ENCODE peak calls at places on chromosome 4, in five cellular contexts. W is SJCRH30, P is pancreas, T is endodermal cell, E is thyroid gland. S is an unnamed sample.

GRCh38 chr4:89753601-89754066 is 83.3 kb downstream of the SNCA start:
- DNase-seq in W (peak; percentile 35), P (no peak), T (no peak), E (no peak), S (no peak)

GRCh38 chr4:101066586-101066985 is 280.7 kb downstream of the PPP3CA start:
- DNase-seq in W (peak; percentile 72), P (no peak), T (no peak), E (no peak), S (no peak)

GRCh38 chr4:1736820-1737219 is 15.5 kb downstream of the TACC3 start:
- DNase-seq in W (no peak), P (no peak), T (no peak), E (peak; percentile 66), S (no peak)

GRCh38 chr4:140635606-140636005 is 66.8 kb upstream of the UCP1 start:
- DNase-seq in W (no peak), P (no peak), T (peak; percentile 78), E (no peak), S (peak; percentile 52)

GRCh38 chr4:112706840-112707207 is 69.9 kb downstream of the LARP7 start:
- DNase-seq in W (no peak), P (no peak), T (no peak), E (no peak), S (no peak)

GRCh38 chr4:184785813-184786212 is 40.0 kb downstream of the ACSL1 start:
- DNase-seq in W (no peak), P (no peak), T (no peak), E (no peak), S (no peak)

GRCh38 chr4:40918330-40918729 is 168.6 kb downstream of the NSUN7 start:
- DNase-seq in W (no peak), P (no peak), T (no peak), E (peak; percentile 82), S (no peak)

GRCh38 chr4:47972181-47972580 is 44.3 kb downstream of the CNGA1 start:
- DNase-seq in W (no peak), P (no peak), T (no peak), E (no peak), S (no peak)

GRCh38 chr4:14532436-14532835 is 469.8 kb upstream of the CPEB2 start:
- DNase-seq in W (peak; percentile 29), P (no peak), T (no peak), E (no peak), S (no peak)

GRCh38 chr4:112145820-112146813 is 863 bp downstream of the FAM241A start:
- DNase-seq in W (peak; percentile 9), P (peak; percentile 71), T (peak; percentile 82), E (peak; percentile 57), S (no peak)

GRCh38 chr4:926538-926937 is 5.6 kb downstream of the GAK start:
- DNase-seq in W (no peak), P (peak; percentile 67), T (peak; percentile 91), E (peak; percentile 23), S (peak; percentile 93)

GRCh38 chr4:143352052-143352451 is 15.4 kb downstream of the GAB1 start:
- DNase-seq in W (no peak), P (no peak), T (no peak), E (no peak), S (no peak)

GRCh38 chr4:153318696-153319320 is 25.7 kb upstream of the MND1 start:
- DNase-seq in W (peak; percentile 17), P (no peak), T (peak; percentile 61), E (peak; percentile 48), S (peak; percentile 74)

GRCh38 chr4:145680902-145681301 is 956 bp downstream of the C4orf51 start:
- DNase-seq in W (no peak), P (no peak), T (no peak), E (no peak), S (no peak)

GRCh38 chr4:40183615-40184411 is 13.0 kb upstream of the RHOH start:
- DNase-seq in W (no peak), P (no peak), T (no peak), E (no peak), S (no peak)

DNA sequence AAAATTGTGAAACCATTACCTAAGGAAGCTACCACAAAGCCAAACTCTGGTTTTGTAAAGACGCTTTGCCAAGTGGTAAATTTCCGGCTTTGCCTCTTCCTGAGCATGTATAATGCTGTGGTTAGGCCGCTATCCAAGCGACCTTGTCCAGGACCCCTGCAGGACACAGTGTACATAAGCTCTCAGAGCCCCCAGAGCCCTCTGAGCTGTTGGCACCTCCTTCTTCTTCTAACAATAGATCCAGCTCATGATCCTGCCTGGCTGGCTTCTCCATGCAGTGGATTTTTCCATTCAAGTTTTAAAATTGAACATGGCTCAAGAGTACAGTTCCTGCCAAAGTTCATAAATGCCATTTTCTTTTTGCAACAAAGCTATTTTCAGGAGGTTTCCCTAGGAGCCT is 326.7 kb downstream of the MAPK10 start:
- DNase-seq in W (peak; percentile 27), P (no peak), T (no peak), E (peak; percentile 55), S (no peak)
- H3K4me3 ChIP-seq in W (no peak overlapping the region), P (no peak overlapping the region), T (no peak overlapping the region), E (no peak overlapping the region), S (no peak overlapping the region)

DNA sequence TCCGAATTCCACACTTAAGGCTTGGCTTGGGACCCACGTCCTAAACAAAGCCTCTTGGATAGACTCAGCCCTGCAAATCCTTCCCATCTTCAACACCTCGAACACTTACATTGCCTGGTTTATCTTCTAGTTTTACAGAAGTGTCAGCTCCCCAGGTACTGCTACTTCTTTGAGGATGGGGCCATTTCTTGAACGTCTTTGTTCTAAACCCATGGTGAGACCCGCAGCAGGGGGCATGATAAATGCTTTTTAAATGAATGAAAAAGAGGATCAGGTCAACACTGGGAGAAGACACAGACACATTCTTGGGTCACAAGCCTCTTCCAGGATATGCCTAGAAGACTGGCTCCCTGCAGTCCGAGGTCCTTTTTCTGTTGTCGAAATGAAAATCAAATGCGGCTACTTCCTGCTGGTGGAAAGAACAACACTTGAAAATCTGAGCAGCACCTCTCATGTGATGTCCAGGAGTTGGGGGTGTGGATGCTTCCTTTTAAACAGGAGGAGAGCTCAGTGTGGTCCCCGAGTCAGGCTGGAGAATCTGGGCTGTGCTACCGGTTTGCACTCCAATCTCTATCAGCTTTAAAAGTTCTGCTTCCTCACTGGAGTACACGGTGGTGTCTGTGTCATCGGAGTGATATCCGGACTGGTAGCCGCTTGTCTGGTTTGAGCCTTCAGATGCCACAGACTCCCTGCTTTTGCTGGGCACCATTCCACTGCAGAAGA is 45.8 kb downstream of the KDR start:
- DNase-seq in W (no peak), P (no peak), T (peak; percentile 71), E (no peak), S (no peak)
- H3K27me3 ChIP-seq in W (peaks cover 4% of the 10 kb centered on the region), P (no peaks in the 10 kb centered on the region), T (no peaks in the 10 kb centered on the region), E (no peaks in the 10 kb centered on the region), S (no peaks in the 10 kb centered on the region)

GRCh38 chr4:121674191-121674590 is 22.6 kb downstream of the ANXA5 start:
- DNase-seq in W (no peak), P (no peak), T (no peak), E (no peak), S (no peak)
- H3K36me3 ChIP-seq in W (peaks cover 90% of the 10 kb centered on the region), P (peaks cover 55% of the 10 kb centered on the region), T (peaks cover 84% of the 10 kb centered on the region), E (peaks cover 52% of the 10 kb centered on the region), S (peaks cover 6% of the 10 kb centered on the region)

GRCh38 chr4:156971168-156971601 is 414 bp downstream of the PDGFC start:
- DNase-seq in W (no peak), P (peak; percentile 73), T (peak; percentile 80), E (peak; percentile 67), S (peak; percentile 77)
- H3K4me3 ChIP-seq in W (peak overlapping the region; percentile 72), P (peak overlapping the region; percentile 61), T (peak overlapping the region; percentile 86), E (peak overlapping the region; percentile 58), S (peak overlapping the region; percentile 79)

GRCh38 chr4:5278213-5278612 is 226.9 kb downstream of the STK32B start:
- DNase-seq in W (no peak), P (no peak), T (no peak), E (no peak), S (no peak)
- H3K27me3 ChIP-seq in W (no peaks in the 10 kb centered on the region), P (no peaks in the 10 kb centered on the region), T (no peaks in the 10 kb centered on the region), E (no peaks in the 10 kb centered on the region), S (no peaks in the 10 kb centered on the region)

DNA sequence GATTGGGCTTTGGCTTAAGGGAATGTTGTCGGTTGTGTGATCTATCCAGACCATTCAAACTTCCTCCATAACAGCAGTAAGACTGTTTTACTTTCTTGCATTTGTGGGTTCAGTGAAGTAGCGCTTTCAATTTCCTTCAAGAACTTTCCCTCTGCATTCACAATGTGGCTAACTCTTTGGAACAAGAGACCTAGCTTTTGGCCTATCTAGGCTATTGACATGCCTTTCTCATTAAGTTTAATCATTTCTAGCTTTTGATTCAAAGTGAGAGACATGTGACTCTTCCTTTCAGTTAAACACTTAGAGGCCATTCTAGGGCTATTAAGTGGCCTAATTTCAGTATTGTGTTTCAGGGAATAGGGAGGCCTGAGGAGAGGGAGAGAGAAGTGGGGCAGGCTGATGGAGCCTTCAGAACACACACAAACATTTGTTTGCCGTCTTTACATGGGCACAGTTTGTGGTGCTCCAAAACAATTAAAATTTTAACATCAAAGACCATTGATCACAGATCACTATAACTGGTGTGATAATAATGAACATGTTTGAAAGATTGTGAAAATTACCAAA is 34.1 kb downstream of the ADH5 start:
- DNase-seq in W (no peak), P (no peak), T (no peak), E (no peak), S (no peak)
- H3K36me3 ChIP-seq in W (peaks cover 28% of the 10 kb centered on the region), P (no peaks in the 10 kb centered on the region), T (peaks cover 57% of the 10 kb centered on the region), E (peaks cover 9% of the 10 kb centered on the region), S (peaks cover 12% of the 10 kb centered on the region)

DNA sequence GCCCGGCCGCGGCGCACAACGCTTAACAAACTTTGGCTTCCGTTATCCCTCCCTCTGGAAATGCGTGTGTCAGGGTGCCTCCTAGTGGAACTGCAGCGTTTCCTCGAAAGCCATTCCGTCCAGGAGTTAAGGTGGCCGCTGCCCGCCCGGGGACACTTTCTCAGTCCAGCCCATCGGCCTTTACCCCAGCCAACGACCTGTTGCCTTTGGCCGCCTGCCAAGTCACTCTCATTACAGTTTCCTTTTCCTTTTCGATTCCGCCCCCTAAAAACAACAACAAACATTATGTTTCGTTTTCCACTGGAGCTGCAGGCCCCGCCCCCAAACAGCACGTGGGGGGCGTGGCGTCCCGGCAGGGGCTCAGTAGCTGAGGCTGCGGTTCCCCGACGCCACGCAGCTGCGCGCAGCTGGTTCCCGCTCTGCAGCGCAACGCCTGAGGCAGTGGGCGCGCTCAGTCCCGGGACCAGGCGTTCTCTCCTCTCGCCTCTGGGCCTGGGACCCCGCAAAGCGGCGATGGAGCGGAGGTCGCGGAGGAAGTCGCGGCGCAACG is at the start of gene HERC5:
- DNase-seq in W (peak; percentile 94), P (peak; percentile 94), T (peak; percentile 97), E (peak; percentile 91), S (peak; percentile 93)
- H3K4me3 ChIP-seq in W (peak within 1 kb of the TSS; percentile 64), P (peak within 1 kb of the TSS; percentile 74), T (peak within 1 kb of the TSS; percentile 78), E (peak within 1 kb of the TSS; percentile 77), S (peak within 1 kb of the TSS; percentile 69)

GRCh38 chr4:76429636-76430035 is 5.4 kb upstream of the SHROOM3 start:
- DNase-seq in W (no peak), P (no peak), T (no peak), E (no peak), S (no peak)

GRCh38 chr4:76430519-76431388 is 4.3 kb upstream of the SHROOM3 start:
- DNase-seq in W (peak; percentile 19), P (no peak), T (peak; percentile 61), E (peak; percentile 19), S (peak; percentile 32)

GRCh38 chr4:76420311-76420710 is 630 bp downstream of the CCDC158 start:
- DNase-seq in W (no peak), P (peak; percentile 60), T (no peak), E (peak; percentile 22), S (no peak)

GRCh38 chr4:76420901-76421581 is at the start of gene CCDC158:
- DNase-seq in W (no peak), P (peak; percentile 75), T (no peak), E (peak; percentile 34), S (peak; percentile 37)

DNA sequence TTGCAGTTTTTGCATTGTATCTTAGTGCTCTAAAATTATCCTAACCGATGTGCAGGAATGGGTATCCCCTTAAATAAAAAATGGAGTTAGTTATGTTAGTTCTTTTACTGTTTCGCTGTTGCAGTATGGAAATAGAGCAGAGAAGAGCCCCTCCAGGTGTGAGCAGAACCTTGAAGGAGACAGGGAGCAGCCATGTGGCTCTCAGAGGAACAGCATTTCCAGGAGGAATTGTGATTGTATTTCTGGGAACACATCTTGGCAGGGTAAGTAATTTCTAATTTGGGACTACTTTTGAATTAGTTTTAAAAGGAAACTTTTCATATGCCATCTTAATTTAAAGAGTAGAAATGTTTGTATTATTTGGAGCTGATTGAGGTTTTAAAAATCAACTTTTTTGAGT is 5.3 kb upstream of the CCDC158 start:
- DNase-seq in W (no peak), P (no peak), T (no peak), E (no peak), S (peak; percentile 49)
- H3K27me3 ChIP-seq in W (peaks cover 3% of the 10 kb centered on the region), P (no peaks in the 10 kb centered on the region), T (no peaks in the 10 kb centered on the region), E (no peaks in the 10 kb centered on the region), S (no peaks in the 10 kb centered on the region)